ENCODE peak calls at places on chromosomes 2 and 18, in ten cellular contexts. Y is H9; P is NCI-H1092 treated with DMSO at 0.1 percent for 48 hours; U is activated T-helper 1 cell treated with anti-CD3 and anti-CD28 coated beads, Interleukin-12 subunit alpha, Interleukin-12 subunit beta, Interleukin-2, Interleukin-4 antibody, amounts not matched to agents 30 ng/mL and 10 ng/mL and 1 ng/mL, durations not matched to agents 14 hours and 24 hours and 36 hours; Q is cortex of kidney; A is GM04504; C is NCI-H1694 treated with DMSO at 0.1 percent for 48 hours; W is skeletal muscle cell; O is stimulated activated CD4-positive, alpha-beta T cell treated with anti-CD3 and anti-CD28 coated beads, Interleukin-1b, Interleukin-23, amount 100 ng/mL, for 24 hours; J is stimulated activated CD8-positive, alpha-beta memory T cell treated with anti-CD3 and anti-CD28 coated beads, Interleukin-4, amount 100 ng/mL, for 4 hours. I is an unnamed sample.

GRCh38 chr2:118056165-118056534 is 32.1 kb upstream of the INSIG2 start:
- DNase-seq in Y (no peak), P (no peak), U (no peak), Q (no peak), A (no peak), C (no peak), W (no peak), O (no peak), J (no peak), I (no peak)

GRCh38 chr2:115558725-115559124 is 1116.3 kb downstream of the DPP10 start:
- DNase-seq in Y (no peak), P (no peak), U (no peak), Q (no peak), A (no peak), C (no peak), W (no peak), O (no peak), J (no peak), I (no peak)

GRCh38 chr18:79458131-79458838 is 62.6 kb downstream of the NFATC1 start:
- DNase-seq in Y (no peak), P (no peak), U (no peak), Q (no peak), A (peak; percentile 60), C (no peak), W (no peak), O (no peak), J (no peak), I (no peak)

GRCh38 chr2:176158855-176159677 is 2.0 kb downstream of the HOXD3 start:
- DNase-seq in Y (no peak), P (no peak), U (no peak), Q (no peak), A (no peak), C (peak; percentile 11), W (no peak), O (no peak), J (no peak), I (peak; percentile 76)

GRCh38 chr2:205405194-205405593 is 277.1 kb upstream of the NRP2 start:
- DNase-seq in Y (no peak), P (no peak), U (no peak), Q (no peak), A (no peak), C (no peak), W (no peak), O (no peak), J (no peak), I (no peak)

GRCh38 chr18:23330423-23330822 is 122.7 kb upstream of the RIOK3 start:
- DNase-seq in Y (no peak), P (no peak), U (no peak), Q (no peak), A (no peak), C (no peak), W (no peak), O (no peak), J (no peak), I (no peak)

GRCh38 chr2:159736048-159736447 is 23.7 kb downstream of the MARCHF7 start:
- DNase-seq in Y (no peak), P (no peak), U (no peak), Q (no peak), A (no peak), C (no peak), W (no peak), O (no peak), J (no peak), I (no peak)

GRCh38 chr2:102839668-102840388 is 78.0 kb downstream of the TMEM182 start:
- DNase-seq in Y (peak; percentile 35), P (peak; percentile 40), U (no peak), Q (no peak), A (peak; percentile 9), C (peak; percentile 69), W (no peak), O (no peak), J (no peak), I (peak; percentile 25)

GRCh38 chr2:120662046-120662445 is 73.6 kb upstream of the GLI2 start:
- DNase-seq in Y (no peak), P (no peak), U (no peak), Q (no peak), A (no peak), C (no peak), W (no peak), O (no peak), J (no peak), I (no peak)

GRCh38 chr2:143477724-143478443 is 348.7 kb downstream of the ARHGAP15 start:
- DNase-seq in Y (no peak), P (no peak), U (no peak), Q (no peak), A (no peak), C (no peak), W (no peak), O (no peak), J (no peak), I (no peak)

GRCh38 chr18:45588831-45589558 is 26.3 kb upstream of the SLC14A2 start:
- DNase-seq in Y (no peak), P (no peak), U (no peak), Q (no peak), A (peak; percentile 70), C (no peak), W (peak; percentile 18), O (no peak), J (no peak), I (no peak)

GRCh38 chr18:46842583-46842982 is 74.7 kb downstream of the PIAS2 start:
- DNase-seq in Y (no peak), P (no peak), U (no peak), Q (no peak), A (no peak), C (no peak), W (no peak), O (no peak), J (no peak), I (no peak)

GRCh38 chr2:221304916-221305315 is 267.2 kb downstream of the EPHA4 start:
- DNase-seq in Y (no peak), P (no peak), U (no peak), Q (no peak), A (no peak), C (no peak), W (no peak), O (no peak), J (no peak), I (no peak)

GRCh38 chr2:122927710-122928249 is 1097.3 kb upstream of the CNTNAP5 start:
- DNase-seq in Y (no peak), P (no peak), U (no peak), Q (no peak), A (no peak), C (no peak), W (no peak), O (no peak), J (no peak), I (no peak)

GRCh38 chr2:189171956-189172609 is 7.5 kb downstream of the COL5A2 start:
- DNase-seq in Y (no peak), P (no peak), U (no peak), Q (no peak), A (no peak), C (no peak), W (no peak), O (no peak), J (no peak), I (peak; percentile 29)

GRCh38 chr2:27954261-27954673 is 63.7 kb downstream of the BABAM2 start:
- DNase-seq in Y (no peak), P (no peak), U (no peak), Q (no peak), A (no peak), C (no peak), W (no peak), O (no peak), J (no peak), I (no peak)

GRCh38 chr2:206328979-206329378 is 54.5 kb downstream of the ZDBF2 start:
- DNase-seq in Y (peak; percentile 40), P (no peak), U (no peak), Q (no peak), A (no peak), C (no peak), W (no peak), O (no peak), J (no peak), I (no peak)

GRCh38 chr18:22999647-23000046 is 66.5 kb downstream of the RBBP8 start:
- DNase-seq in Y (no peak), P (no peak), U (no peak), Q (no peak), A (no peak), C (no peak), W (no peak), O (no peak), J (no peak), I (no peak)